ENCODE peak calls at places on chromosomes 4 and X, in six cellular contexts. One of them, this sample, is unnamed.

GRCh38 chrX:108091878-108092291 is 307 bp downstream of the ATG4A start:
- DNase-seq in T-cell: no peak
- DNase-seq in NAMALWA: no peak
- DNase-seq in stimulated activated effector memory CD8-positive, alpha-beta T cell treated with anti-CD3 and anti-CD28 coated beads, Interleukin-12 subunit alpha, Interleukin-12 subunit beta, amount 100 ng/mL, for 72 hours: no peak
- DNase-seq in activated T-helper 1 cell treated with anti-CD3 and anti-CD28 coated beads, Interleukin-12 subunit alpha, Interleukin-12 subunit beta, Interleukin-2, Interleukin-4 antibody, amounts not matched to agents 30 ng/mL and 10 ng/mL and 1 ng/mL, durations not matched to agents 14 hours and 24 hours and 36 hours: no peak
- DNase-seq in cardiac muscle cell: no peak
- DNase-seq in this sample: no peak

GRCh38 chr4:123588631-123589223 is 192.1 kb downstream of the SPRY1 start:
- DNase-seq in T-cell: no peak
- DNase-seq in NAMALWA: no peak
- DNase-seq in stimulated activated effector memory CD8-positive, alpha-beta T cell treated with anti-CD3 and anti-CD28 coated beads, Interleukin-12 subunit alpha, Interleukin-12 subunit beta, amount 100 ng/mL, for 72 hours: no peak
- DNase-seq in activated T-helper 1 cell treated with anti-CD3 and anti-CD28 coated beads, Interleukin-12 subunit alpha, Interleukin-12 subunit beta, Interleukin-2, Interleukin-4 antibody, amounts not matched to agents 30 ng/mL and 10 ng/mL and 1 ng/mL, durations not matched to agents 14 hours and 24 hours and 36 hours: no peak
- DNase-seq in cardiac muscle cell: peak
- DNase-seq in this sample: no peak

GRCh38 chr4:71713611-71714203 is 70.2 kb downstream of the GC start:
- DNase-seq in T-cell: no peak
- DNase-seq in NAMALWA: peak
- DNase-seq in stimulated activated effector memory CD8-positive, alpha-beta T cell treated with anti-CD3 and anti-CD28 coated beads, Interleukin-12 subunit alpha, Interleukin-12 subunit beta, amount 100 ng/mL, for 72 hours: no peak
- DNase-seq in activated T-helper 1 cell treated with anti-CD3 and anti-CD28 coated beads, Interleukin-12 subunit alpha, Interleukin-12 subunit beta, Interleukin-2, Interleukin-4 antibody, amounts not matched to agents 30 ng/mL and 10 ng/mL and 1 ng/mL, durations not matched to agents 14 hours and 24 hours and 36 hours: no peak
- DNase-seq in cardiac muscle cell: peak
- DNase-seq in this sample: peak

GRCh38 chr4:52263612-52264011 is 212.5 kb downstream of the SPATA18 start:
- DNase-seq in T-cell: no peak
- DNase-seq in NAMALWA: no peak
- DNase-seq in stimulated activated effector memory CD8-positive, alpha-beta T cell treated with anti-CD3 and anti-CD28 coated beads, Interleukin-12 subunit alpha, Interleukin-12 subunit beta, amount 100 ng/mL, for 72 hours: no peak
- DNase-seq in activated T-helper 1 cell treated with anti-CD3 and anti-CD28 coated beads, Interleukin-12 subunit alpha, Interleukin-12 subunit beta, Interleukin-2, Interleukin-4 antibody, amounts not matched to agents 30 ng/mL and 10 ng/mL and 1 ng/mL, durations not matched to agents 14 hours and 24 hours and 36 hours: no peak
- DNase-seq in cardiac muscle cell: no peak
- DNase-seq in this sample: no peak

GRCh38 chr4:4507923-4508322 is 33.9 kb downstream of the STX18 start:
- DNase-seq in T-cell: no peak
- DNase-seq in NAMALWA: peak
- DNase-seq in stimulated activated effector memory CD8-positive, alpha-beta T cell treated with anti-CD3 and anti-CD28 coated beads, Interleukin-12 subunit alpha, Interleukin-12 subunit beta, amount 100 ng/mL, for 72 hours: no peak
- DNase-seq in activated T-helper 1 cell treated with anti-CD3 and anti-CD28 coated beads, Interleukin-12 subunit alpha, Interleukin-12 subunit beta, Interleukin-2, Interleukin-4 antibody, amounts not matched to agents 30 ng/mL and 10 ng/mL and 1 ng/mL, durations not matched to agents 14 hours and 24 hours and 36 hours: no peak
- DNase-seq in cardiac muscle cell: no peak
- DNase-seq in this sample: no peak

GRCh38 chrX:9064694-9065093 is 30.8 kb upstream of the FAM9B start:
- DNase-seq in T-cell: no peak
- DNase-seq in NAMALWA: no peak
- DNase-seq in stimulated activated effector memory CD8-positive, alpha-beta T cell treated with anti-CD3 and anti-CD28 coated beads, Interleukin-12 subunit alpha, Interleukin-12 subunit beta, amount 100 ng/mL, for 72 hours: no peak
- DNase-seq in activated T-helper 1 cell treated with anti-CD3 and anti-CD28 coated beads, Interleukin-12 subunit alpha, Interleukin-12 subunit beta, Interleukin-2, Interleukin-4 antibody, amounts not matched to agents 30 ng/mL and 10 ng/mL and 1 ng/mL, durations not matched to agents 14 hours and 24 hours and 36 hours: no peak
- DNase-seq in cardiac muscle cell: no peak
- DNase-seq in this sample: no peak

GRCh38 chrX:57329008-57329407 is 42.5 kb downstream of the FAAH2 start:
- DNase-seq in T-cell: no peak
- DNase-seq in NAMALWA: no peak
- DNase-seq in stimulated activated effector memory CD8-positive, alpha-beta T cell treated with anti-CD3 and anti-CD28 coated beads, Interleukin-12 subunit alpha, Interleukin-12 subunit beta, amount 100 ng/mL, for 72 hours: no peak
- DNase-seq in activated T-helper 1 cell treated with anti-CD3 and anti-CD28 coated beads, Interleukin-12 subunit alpha, Interleukin-12 subunit beta, Interleukin-2, Interleukin-4 antibody, amounts not matched to agents 30 ng/mL and 10 ng/mL and 1 ng/mL, durations not matched to agents 14 hours and 24 hours and 36 hours: no peak
- DNase-seq in cardiac muscle cell: no peak
- DNase-seq in this sample: no peak

GRCh38 chrX:41457618-41458192 is 10.6 kb downstream of the NYX start:
- DNase-seq in T-cell: no peak
- DNase-seq in NAMALWA: peak
- DNase-seq in stimulated activated effector memory CD8-positive, alpha-beta T cell treated with anti-CD3 and anti-CD28 coated beads, Interleukin-12 subunit alpha, Interleukin-12 subunit beta, amount 100 ng/mL, for 72 hours: no peak
- DNase-seq in activated T-helper 1 cell treated with anti-CD3 and anti-CD28 coated beads, Interleukin-12 subunit alpha, Interleukin-12 subunit beta, Interleukin-2, Interleukin-4 antibody, amounts not matched to agents 30 ng/mL and 10 ng/mL and 1 ng/mL, durations not matched to agents 14 hours and 24 hours and 36 hours: peak
- DNase-seq in cardiac muscle cell: no peak
- DNase-seq in this sample: no peak

GRCh38 chr4:39514888-39515401 is 12.3 kb downstream of the UGDH start:
- DNase-seq in T-cell: no peak
- DNase-seq in NAMALWA: no peak
- DNase-seq in stimulated activated effector memory CD8-positive, alpha-beta T cell treated with anti-CD3 and anti-CD28 coated beads, Interleukin-12 subunit alpha, Interleukin-12 subunit beta, amount 100 ng/mL, for 72 hours: no peak
- DNase-seq in activated T-helper 1 cell treated with anti-CD3 and anti-CD28 coated beads, Interleukin-12 subunit alpha, Interleukin-12 subunit beta, Interleukin-2, Interleukin-4 antibody, amounts not matched to agents 30 ng/mL and 10 ng/mL and 1 ng/mL, durations not matched to agents 14 hours and 24 hours and 36 hours: no peak
- DNase-seq in cardiac muscle cell: no peak
- DNase-seq in this sample: no peak

GRCh38 chr4:48585401-48585800 is 95.3 kb downstream of the ZAR1 start:
- DNase-seq in T-cell: no peak
- DNase-seq in NAMALWA: no peak
- DNase-seq in stimulated activated effector memory CD8-positive, alpha-beta T cell treated with anti-CD3 and anti-CD28 coated beads, Interleukin-12 subunit alpha, Interleukin-12 subunit beta, amount 100 ng/mL, for 72 hours: no peak
- DNase-seq in activated T-helper 1 cell treated with anti-CD3 and anti-CD28 coated beads, Interleukin-12 subunit alpha, Interleukin-12 subunit beta, Interleukin-2, Interleukin-4 antibody, amounts not matched to agents 30 ng/mL and 10 ng/mL and 1 ng/mL, durations not matched to agents 14 hours and 24 hours and 36 hours: no peak
- DNase-seq in cardiac muscle cell: no peak
- DNase-seq in this sample: no peak

GRCh38 chr4:135838889-135839288 is 1637.3 kb upstream of the PABPC4L start:
- DNase-seq in T-cell: no peak
- DNase-seq in NAMALWA: no peak
- DNase-seq in stimulated activated effector memory CD8-positive, alpha-beta T cell treated with anti-CD3 and anti-CD28 coated beads, Interleukin-12 subunit alpha, Interleukin-12 subunit beta, amount 100 ng/mL, for 72 hours: no peak
- DNase-seq in activated T-helper 1 cell treated with anti-CD3 and anti-CD28 coated beads, Interleukin-12 subunit alpha, Interleukin-12 subunit beta, Interleukin-2, Interleukin-4 antibody, amounts not matched to agents 30 ng/mL and 10 ng/mL and 1 ng/mL, durations not matched to agents 14 hours and 24 hours and 36 hours: no peak
- DNase-seq in cardiac muscle cell: no peak
- DNase-seq in this sample: no peak

This sample was measured in SK-N-DZ.